ENCODE peak calls at places on chromosomes 16 and 17, in eight cellular contexts. One of them, this sample, is unnamed.

GRCh38 chr16:69647020-69647419 is 79.3 kb downstream of the NQO1 start:
- DNase-seq in NB4: no peak
- DNase-seq in lower leg skin: no peak
- DNase-seq in right lobe of liver: no peak
- DNase-seq in cardiac muscle cell: no peak
- DNase-seq in fibroblast of mammary gland: no peak
- DNase-seq in chondrocyte: no peak
- DNase-seq in AG04450: no peak
- DNase-seq in this sample: no peak

GRCh38 chr17:61583242-61583641 is 7.8 kb downstream of the NACA2 start:
- DNase-seq in chondrocyte: no peak
- DNase-seq in NB4: peak; percentile 46
- DNase-seq in cardiac muscle cell: peak; percentile 43
- DNase-seq in fibroblast of mammary gland: peak; percentile 76
- DNase-seq in lower leg skin: no peak
- DNase-seq in AG04450: peak; percentile 27
- DNase-seq in right lobe of liver: no peak
- DNase-seq in this sample: peak; percentile 34

GRCh38 chr16:67438098-67438791 is 7.3 kb downstream of the HSD11B2 start:
- DNase-seq in right lobe of liver: no peak
- DNase-seq in chondrocyte: no peak
- DNase-seq in cardiac muscle cell: no peak
- DNase-seq in NB4: no peak
- DNase-seq in fibroblast of mammary gland: no peak
- DNase-seq in AG04450: no peak
- DNase-seq in lower leg skin: no peak
- DNase-seq in this sample: no peak

GRCh38 chr17:51957746-51958145 is 200.8 kb downstream of the CA10 start:
- DNase-seq in NB4: no peak
- DNase-seq in lower leg skin: no peak
- DNase-seq in right lobe of liver: no peak
- DNase-seq in AG04450: no peak
- DNase-seq in chondrocyte: no peak
- DNase-seq in cardiac muscle cell: no peak
- DNase-seq in fibroblast of mammary gland: no peak
- DNase-seq in this sample: no peak

GRCh38 chr17:15422392-15422957 is 44.9 kb downstream of the CDRT4 start:
- DNase-seq in cardiac muscle cell: no peak
- DNase-seq in chondrocyte: no peak
- DNase-seq in lower leg skin: no peak
- DNase-seq in AG04450: no peak
- DNase-seq in NB4: no peak
- DNase-seq in right lobe of liver: no peak
- DNase-seq in fibroblast of mammary gland: no peak
- DNase-seq in this sample: no peak

GRCh38 chr16:49970818-49971431 is 54.1 kb upstream of the CNEP1R1 start:
- DNase-seq in chondrocyte: no peak
- DNase-seq in cardiac muscle cell: no peak
- DNase-seq in NB4: no peak
- DNase-seq in AG04450: no peak
- DNase-seq in lower leg skin: no peak
- DNase-seq in fibroblast of mammary gland: no peak
- DNase-seq in right lobe of liver: no peak
- DNase-seq in this sample: no peak

GRCh38 chr16:88599092-88599733 is 29.0 kb downstream of the ZC3H18 start:
- DNase-seq in right lobe of liver: peak; percentile 81
- DNase-seq in NB4: peak; percentile 99
- DNase-seq in fibroblast of mammary gland: no peak
- DNase-seq in chondrocyte: no peak
- DNase-seq in lower leg skin: peak; percentile 75
- DNase-seq in cardiac muscle cell: no peak
- DNase-seq in AG04450: no peak
- DNase-seq in this sample: no peak

GRCh38 chr16:23965137-23965733 is 129.5 kb downstream of the PRKCB start:
- DNase-seq in right lobe of liver: no peak
- DNase-seq in fibroblast of mammary gland: no peak
- DNase-seq in lower leg skin: no peak
- DNase-seq in NB4: no peak
- DNase-seq in AG04450: no peak
- DNase-seq in chondrocyte: no peak
- DNase-seq in cardiac muscle cell: no peak
- DNase-seq in this sample: no peak

GRCh38 chr17:48330386-48330785 is 99.6 kb downstream of the SKAP1 start:
- DNase-seq in lower leg skin: no peak
- DNase-seq in NB4: no peak
- DNase-seq in fibroblast of mammary gland: no peak
- DNase-seq in chondrocyte: no peak
- DNase-seq in right lobe of liver: no peak
- DNase-seq in AG04450: no peak
- DNase-seq in cardiac muscle cell: no peak
- DNase-seq in this sample: no peak

GRCh38 chr17:19646788-19647696 is 1.5 kb upstream of the ALDH3A2 start:
- DNase-seq in fibroblast of mammary gland: peak; percentile 40
- DNase-seq in AG04450: no peak
- DNase-seq in chondrocyte: no peak
- DNase-seq in cardiac muscle cell: no peak
- DNase-seq in right lobe of liver: no peak
- DNase-seq in NB4: peak; percentile 64
- DNase-seq in lower leg skin: no peak
- DNase-seq in this sample: no peak

GRCh38 chr17:78343433-78344201 is 16.3 kb downstream of the SOCS3 start:
- DNase-seq in chondrocyte: no peak
- DNase-seq in AG04450: no peak
- DNase-seq in right lobe of liver: no peak
- DNase-seq in NB4: peak; percentile 57
- DNase-seq in fibroblast of mammary gland: no peak
- DNase-seq in cardiac muscle cell: no peak
- DNase-seq in lower leg skin: no peak
- DNase-seq in this sample: no peak

GRCh38 chr17:79986441-79987186 is 49.1 kb downstream of the TBC1D16 start:
- DNase-seq in lower leg skin: no peak
- DNase-seq in AG04450: no peak
- DNase-seq in chondrocyte: peak; percentile 86
- DNase-seq in fibroblast of mammary gland: peak; percentile 68
- DNase-seq in right lobe of liver: peak; percentile 89
- DNase-seq in cardiac muscle cell: no peak
- DNase-seq in NB4: no peak
- DNase-seq in this sample: no peak

GRCh38 chr17:82120148-82120547 is 22.1 kb upstream of the FASN start:
- DNase-seq in cardiac muscle cell: no peak
- DNase-seq in lower leg skin: no peak
- DNase-seq in right lobe of liver: no peak
- DNase-seq in chondrocyte: no peak
- DNase-seq in AG04450: no peak
- DNase-seq in fibroblast of mammary gland: peak; percentile 55
- DNase-seq in NB4: peak; percentile 24
- DNase-seq in this sample: no peak

GRCh38 chr16:72983728-72984350 is 64.1 kb downstream of the ZFHX3 start:
- DNase-seq in cardiac muscle cell: no peak
- DNase-seq in right lobe of liver: no peak
- DNase-seq in lower leg skin: peak; percentile 52
- DNase-seq in chondrocyte: no peak
- DNase-seq in NB4: no peak
- DNase-seq in AG04450: no peak
- DNase-seq in fibroblast of mammary gland: no peak
- DNase-seq in this sample: no peak

GRCh38 chr17:58913971-58914769 is 158.5 kb downstream of the PPM1E start:
- DNase-seq in NB4: no peak
- DNase-seq in cardiac muscle cell: no peak
- DNase-seq in AG04450: peak; percentile 7
- DNase-seq in chondrocyte: no peak
- DNase-seq in right lobe of liver: no peak
- DNase-seq in fibroblast of mammary gland: peak; percentile 70
- DNase-seq in lower leg skin: no peak
- DNase-seq in this sample: no peak

GRCh38 chr16:84788968-84789371 is 30.8 kb upstream of the CRISPLD2 start:
- DNase-seq in lower leg skin: no peak
- DNase-seq in AG04450: no peak
- DNase-seq in cardiac muscle cell: no peak
- DNase-seq in NB4: peak; percentile 61
- DNase-seq in fibroblast of mammary gland: peak; percentile 98
- DNase-seq in right lobe of liver: peak; percentile 38
- DNase-seq in chondrocyte: no peak
- DNase-seq in this sample: no peak

GRCh38 chr16:48231675-48232214 is 12.4 kb upstream of the LONP2 start:
- DNase-seq in NB4: peak; percentile 64
- DNase-seq in chondrocyte: no peak
- DNase-seq in lower leg skin: no peak
- DNase-seq in AG04450: peak; percentile 2
- DNase-seq in cardiac muscle cell: peak; percentile 57
- DNase-seq in fibroblast of mammary gland: peak; percentile 47
- DNase-seq in right lobe of liver: no peak
- DNase-seq in this sample: peak; percentile 65

DNA sequence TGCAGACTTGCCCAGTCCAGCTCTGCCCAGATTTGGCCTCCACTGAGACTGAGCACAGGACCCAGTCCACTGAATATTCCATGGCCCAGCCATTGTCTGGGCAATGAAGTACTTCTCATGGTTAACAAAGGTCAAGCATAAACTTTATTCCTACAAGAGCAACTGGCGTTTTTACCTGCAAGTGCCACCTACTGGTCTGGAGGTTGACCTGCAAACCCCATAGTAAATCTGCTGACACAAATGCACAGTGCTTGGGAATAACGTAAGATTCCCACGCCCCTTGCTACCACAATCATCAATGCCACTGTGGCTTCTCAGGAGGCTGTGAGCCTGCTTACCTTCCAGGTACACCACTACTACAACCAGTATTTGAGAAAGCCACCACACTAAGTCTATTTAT is 170.2 kb downstream of the CEP112 start:
- DNase-seq in right lobe of liver: no peak
- DNase-seq in cardiac muscle cell: no peak
- DNase-seq in lower leg skin: no peak
- DNase-seq in fibroblast of mammary gland: no peak
- DNase-seq in AG04450: no peak
- DNase-seq in NB4: no peak
- DNase-seq in chondrocyte: no peak
- DNase-seq in this sample: no peak
- TF ChIP-seq CTCF in right lobe of liver: no peak
- TF ChIP-seq CTCF in cardiac muscle cell: no peak
- TF ChIP-seq CTCF in lower leg skin: no peak
- TF ChIP-seq CTCF in fibroblast of mammary gland: no peak
- TF ChIP-seq CTCF in AG04450: no peak
- TF ChIP-seq CTCF in NB4: no peak
- TF ChIP-seq CTCF in chondrocyte: peak; percentile 16
- TF ChIP-seq CTCF in this sample: no peak

DNA sequence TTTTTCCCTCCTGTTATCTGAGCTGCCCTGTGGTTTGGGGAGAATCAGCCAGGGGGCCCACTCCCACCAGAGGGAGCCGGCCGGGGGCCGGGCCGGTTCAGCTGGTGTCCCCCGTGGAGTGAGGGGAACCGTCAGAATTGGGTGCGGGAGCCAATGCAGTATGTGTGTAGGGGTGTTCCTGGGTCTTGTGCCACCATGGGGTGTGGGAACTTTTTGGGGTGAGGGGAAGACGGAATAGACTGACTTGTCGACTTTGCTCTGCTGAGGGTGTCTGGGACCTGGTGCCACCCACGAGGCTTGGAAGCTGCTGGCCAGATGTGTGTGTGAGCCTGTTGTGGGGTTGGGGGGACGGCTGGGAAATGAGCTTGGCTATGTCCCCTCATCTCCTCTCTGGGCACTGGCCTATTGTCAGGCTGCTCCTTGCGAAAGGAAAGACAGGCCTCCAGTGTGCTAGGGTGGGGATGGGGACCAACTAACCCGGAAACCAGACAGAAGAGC is 9.9 kb downstream of the RARA start:
- DNase-seq in lower leg skin: no peak
- DNase-seq in right lobe of liver: peak; percentile 59
- DNase-seq in fibroblast of mammary gland: no peak
- DNase-seq in chondrocyte: peak; percentile 86
- DNase-seq in cardiac muscle cell: no peak
- DNase-seq in AG04450: no peak
- DNase-seq in NB4: peak; percentile 60
- DNase-seq in this sample: no peak
- TF ChIP-seq CTCF in lower leg skin: no peak
- TF ChIP-seq CTCF in right lobe of liver: no peak
- TF ChIP-seq CTCF in fibroblast of mammary gland: no peak
- TF ChIP-seq CTCF in chondrocyte: peak; percentile 61
- TF ChIP-seq CTCF in cardiac muscle cell: peak; percentile 24
- TF ChIP-seq CTCF in AG04450: peak; percentile 38
- TF ChIP-seq CTCF in NB4: peak; percentile 18
- TF ChIP-seq CTCF in this sample: no peak

DNA sequence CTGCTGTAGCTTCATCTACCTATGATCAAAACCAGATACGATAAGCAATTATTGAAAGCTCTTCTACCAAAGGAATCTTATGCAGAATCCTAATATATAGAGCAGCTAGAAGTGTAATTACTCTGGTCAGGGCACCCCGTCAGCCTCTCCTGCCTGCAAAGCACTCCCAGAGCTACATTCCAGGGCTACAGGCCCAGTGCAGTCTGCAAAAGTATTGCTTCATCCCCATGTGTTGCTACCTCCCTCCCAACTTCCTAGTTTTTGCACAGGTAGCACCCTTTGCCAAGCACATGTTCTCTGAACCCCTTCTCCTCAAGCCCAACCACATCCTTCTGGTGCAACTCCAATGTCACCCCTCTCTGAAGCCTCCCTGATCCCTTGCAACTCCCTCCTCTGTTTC is 7.0 kb downstream of the CES5A start:
- DNase-seq in NB4: no peak
- DNase-seq in lower leg skin: no peak
- DNase-seq in chondrocyte: no peak
- DNase-seq in fibroblast of mammary gland: no peak
- DNase-seq in AG04450: no peak
- DNase-seq in right lobe of liver: no peak
- DNase-seq in cardiac muscle cell: no peak
- DNase-seq in this sample: no peak
- TF ChIP-seq CTCF in NB4: no peak
- TF ChIP-seq CTCF in lower leg skin: no peak
- TF ChIP-seq CTCF in chondrocyte: no peak
- TF ChIP-seq CTCF in fibroblast of mammary gland: no peak
- TF ChIP-seq CTCF in AG04450: no peak
- TF ChIP-seq CTCF in right lobe of liver: no peak
- TF ChIP-seq CTCF in cardiac muscle cell: no peak
- TF ChIP-seq CTCF in this sample: no peak

GRCh38 chr17:75750661-75751423 is 14.2 kb downstream of the GALK1 start:
- DNase-seq in lower leg skin: no peak
- DNase-seq in chondrocyte: no peak
- DNase-seq in cardiac muscle cell: no peak
- DNase-seq in right lobe of liver: no peak
- DNase-seq in NB4: no peak
- DNase-seq in AG04450: no peak
- DNase-seq in fibroblast of mammary gland: no peak
- DNase-seq in this sample: no peak

GRCh38 chr17:75751676-75752404 is 13.2 kb downstream of the GALK1 start:
- DNase-seq in chondrocyte: no peak
- DNase-seq in AG04450: no peak
- DNase-seq in right lobe of liver: no peak
- DNase-seq in NB4: no peak
- DNase-seq in cardiac muscle cell: no peak
- DNase-seq in lower leg skin: no peak
- DNase-seq in fibroblast of mammary gland: no peak
- DNase-seq in this sample: no peak

GRCh38 chr17:75753514-75754377 is 11.2 kb downstream of the GALK1 start:
- DNase-seq in lower leg skin: no peak
- DNase-seq in chondrocyte: no peak
- DNase-seq in AG04450: no peak
- DNase-seq in right lobe of liver: peak; percentile 84
- DNase-seq in cardiac muscle cell: peak; percentile 82
- DNase-seq in fibroblast of mammary gland: peak; percentile 47
- DNase-seq in NB4: peak; percentile 80
- DNase-seq in this sample: peak; percentile 91

GRCh38 chr17:75753193-75753513 is 11.8 kb downstream of the GALK1 start:
- DNase-seq in chondrocyte: no peak
- DNase-seq in AG04450: no peak
- DNase-seq in cardiac muscle cell: no peak
- DNase-seq in right lobe of liver: no peak
- DNase-seq in fibroblast of mammary gland: no peak
- DNase-seq in lower leg skin: no peak
- DNase-seq in NB4: no peak
- DNase-seq in this sample: no peak

GRCh38 chr17:75752405-75753192 is 12.4 kb downstream of the GALK1 start:
- DNase-seq in fibroblast of mammary gland: no peak
- DNase-seq in chondrocyte: no peak
- DNase-seq in right lobe of liver: no peak
- DNase-seq in AG04450: no peak
- DNase-seq in cardiac muscle cell: no peak
- DNase-seq in lower leg skin: no peak
- DNase-seq in NB4: no peak
- DNase-seq in this sample: peak; percentile 65
- TF ChIP-seq CTCF in fibroblast of mammary gland: no peak
- TF ChIP-seq CTCF in chondrocyte: no peak
- TF ChIP-seq CTCF in right lobe of liver: no peak
- TF ChIP-seq CTCF in AG04450: no peak
- TF ChIP-seq CTCF in cardiac muscle cell: no peak
- TF ChIP-seq CTCF in lower leg skin: no peak
- TF ChIP-seq CTCF in NB4: no peak
- TF ChIP-seq CTCF in this sample: peak; percentile 50